ENCODE peak calls at places on chromosomes 3 and 15, in five cellular contexts. R, Z, G, Q and S are unnamed samples.

GRCh38 chr3:129116482-129116946 is 5.1 kb downstream of the RAB43 start:
- DNase-seq in R (no peak), Z (no peak), G (no peak), Q (no peak), S (no peak)

GRCh38 chr15:94312946-94313345 is 81.6 kb downstream of the MCTP2 start:
- DNase-seq in R (no peak), Z (no peak), G (no peak), Q (no peak), S (no peak)

GRCh38 chr3:50392101-50392715 is 32.9 kb upstream of the TMEM115 start:
- DNase-seq in R (no peak), Z (no peak), G (no peak), Q (no peak), S (no peak)

GRCh38 chr3:180804871-180805430 is 107.5 kb upstream of the FXR1 start:
- DNase-seq in R (peak), Z (no peak), G (peak), Q (no peak), S (no peak)

GRCh38 chr3:60228823-60229222 is 1022.4 kb downstream of the FHIT start:
- DNase-seq in R (no peak), Z (no peak), G (no peak), Q (no peak), S (no peak)

GRCh38 chr15:101489633-101490407 is at the start of gene PCSK6:
- DNase-seq in R (peak), Z (no peak), G (no peak), Q (no peak), S (peak)

GRCh38 chr15:66850078-66850991 is 148.3 kb downstream of the SMAD6 start:
- DNase-seq in R (peak), Z (peak), G (no peak), Q (no peak), S (no peak)

GRCh38 chr3:151210676-151211381 is 7.8 kb upstream of the GPR171 start:
- DNase-seq in R (peak), Z (no peak), G (no peak), Q (no peak), S (peak)

GRCh38 chr3:172367205-172368105 is 80.8 kb downstream of the GHSR start:
- DNase-seq in R (no peak), Z (no peak), G (peak), Q (no peak), S (no peak)

GRCh38 chr3:123907720-123908119 is 23.6 kb upstream of the MYLK start:
- DNase-seq in R (no peak), Z (no peak), G (no peak), Q (no peak), S (no peak)

GRCh38 chr15:88023956-88024355 is 232.6 kb downstream of the NTRK3 start:
- DNase-seq in R (no peak), Z (no peak), G (no peak), Q (no peak), S (no peak)

GRCh38 chr3:100455841-100456550 is 36.4 kb upstream of the TMEM45A start:
- DNase-seq in R (no peak), Z (no peak), G (no peak), Q (peak), S (no peak)

GRCh38 chr3:194421-194820 is 2.1 kb upstream of the CHL1 start:
- DNase-seq in R (no peak), Z (no peak), G (no peak), Q (no peak), S (no peak)

GRCh38 chr3:128103277-128103676 is 20.3 kb downstream of the RUVBL1 start:
- DNase-seq in R (no peak), Z (no peak), G (no peak), Q (no peak), S (no peak)

GRCh38 chr3:19399356-19399755 is 251.0 kb downstream of the KCNH8 start:
- DNase-seq in R (no peak), Z (no peak), G (no peak), Q (no peak), S (no peak)

GRCh38 chr3:154132777-154133375 is 11.7 kb downstream of the ARHGEF26 start:
- DNase-seq in R (peak), Z (no peak), G (peak), Q (no peak), S (no peak)

GRCh38 chr3:17861476-17861875 is 119.0 kb upstream of the TBC1D5 start:
- DNase-seq in R (no peak), Z (no peak), G (no peak), Q (no peak), S (no peak)

GRCh38 chr3:71478568-71478967 is 105.0 kb downstream of the FOXP1 start:
- DNase-seq in R (no peak), Z (no peak), G (no peak), Q (no peak), S (no peak)

GRCh38 chr3:142033292-142033691 is 116.1 kb downstream of the TFDP2 start:
- DNase-seq in R (no peak), Z (no peak), G (no peak), Q (no peak), S (no peak)

GRCh38 chr3:115758076-115758763 is 134.9 kb downstream of the GAP43 start:
- DNase-seq in R (no peak), Z (no peak), G (no peak), Q (no peak), S (no peak)

GRCh38 chr15:33158359-33158758 is 36.2 kb downstream of the FMN1 start:
- DNase-seq in R (no peak), Z (no peak), G (no peak), Q (no peak), S (no peak)

GRCh38 chr15:91456251-91456718 is 356.2 kb downstream of the SV2B start:
- DNase-seq in R (no peak), Z (peak), G (peak), Q (no peak), S (no peak)

GRCh38 chr3:65334045-65334665 is 646.4 kb upstream of the ADAMTS9 start:
- DNase-seq in R (no peak), Z (no peak), G (peak), Q (no peak), S (no peak)
- TF ChIP-seq CTCF in R (peak), Z (no peak), G (no peak), Q (no peak), S (no peak)

GRCh38 chr3:11948866-11949265 is 55.3 kb upstream of the SYN2 start:
- DNase-seq in R (no peak), Z (no peak), G (no peak), Q (no peak), S (no peak)

GRCh38 chr3:11950576-11950975 is 53.6 kb upstream of the SYN2 start:
- DNase-seq in R (peak), Z (no peak), G (no peak), Q (no peak), S (no peak)

GRCh38 chr3:11949351-11949750 is 54.8 kb upstream of the SYN2 start:
- DNase-seq in R (no peak), Z (no peak), G (no peak), Q (no peak), S (no peak)

GRCh38 chr3:11944052-11944673 is 60.0 kb upstream of the SYN2 start:
- DNase-seq in R (peak), Z (no peak), G (peak), Q (peak), S (no peak)

GRCh38 chr3:11948331-11948730 is 55.9 kb upstream of the SYN2 start:
- DNase-seq in R (no peak), Z (no peak), G (no peak), Q (no peak), S (no peak)
- TF ChIP-seq CTCF in R (no peak), Z (no peak), G (no peak), Q (no peak), S (no peak)

DNA sequence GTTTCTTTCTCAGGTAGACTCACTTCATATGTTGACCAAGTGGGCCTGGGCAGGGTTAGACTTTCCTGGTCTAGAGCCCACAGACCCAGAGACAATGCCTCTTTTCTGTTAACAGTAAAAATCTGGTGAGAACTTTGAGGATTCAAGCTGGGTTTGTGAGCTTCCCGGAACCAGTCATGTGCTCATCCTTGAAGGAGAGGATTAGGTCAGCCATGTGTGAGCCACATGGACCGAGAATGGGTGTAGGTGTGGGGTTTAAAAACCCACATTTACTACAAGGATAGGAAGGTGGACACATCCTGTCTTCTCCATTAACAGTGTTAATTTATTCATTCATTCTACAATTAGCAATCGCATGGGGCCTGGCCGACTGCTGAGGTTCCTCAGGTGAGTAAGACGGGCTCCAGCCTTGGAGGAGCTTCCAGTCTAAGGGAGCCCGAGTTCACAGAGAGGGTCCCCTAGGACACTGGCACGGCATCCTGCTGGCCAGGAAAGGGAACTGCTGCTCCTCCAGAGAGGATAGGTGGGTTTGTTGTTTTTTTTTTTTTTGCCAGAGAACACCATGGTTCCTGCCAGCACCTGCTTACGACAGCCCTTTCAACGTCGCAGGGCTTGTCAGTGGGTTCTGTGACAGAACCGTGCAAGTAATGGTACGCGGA is 69.0 kb downstream of the SQOR start:
- DNase-seq in R (peak), Z (no peak), G (no peak), Q (no peak), S (no peak)
- TF ChIP-seq CTCF in R (peak), Z (no peak), G (no peak), Q (peak), S (no peak)

GRCh38 chr3:126927846-126928245 is 55.1 kb upstream of the PLXNA1 start:
- DNase-seq in R (no peak), Z (peak), G (no peak), Q (no peak), S (no peak)
- TF ChIP-seq CTCF in R (no peak), Z (no peak), G (no peak), Q (no peak), S (no peak)